ENCODE peak calls at places on chromosome 18, in seven cellular contexts. C, O, Y, L, T, D and Z are unnamed samples.

GRCh38 chr18:42425025-42425424 is 470.0 kb downstream of the PIK3C3 start:
- DNase-seq in D (no peak), L (no peak), C (no peak), O (no peak), T (no peak), Y (no peak), Z (no peak)

GRCh38 chr18:45167109-45167551 is 448.1 kb upstream of the SLC14A2 start:
- DNase-seq in C (no peak), O (no peak), L (no peak), Y (no peak), D (no peak), T (no peak), Z (no peak)

GRCh38 chr18:69817335-69817935 is 130.2 kb downstream of the CD226 start:
- DNase-seq in L (no peak), O (no peak), T (no peak), Y (no peak), D (peak), C (no peak), Z (no peak)

GRCh38 chr18:24270937-24271380 is 126.7 kb downstream of the OSBPL1A start:
- DNase-seq in Y (no peak), T (no peak), O (peak), L (no peak), D (peak), C (no peak), Z (no peak)

GRCh38 chr18:28963481-28963880 is 786.6 kb upstream of the CDH2 start:
- DNase-seq in T (no peak), L (no peak), O (no peak), C (no peak), D (no peak), Y (no peak), Z (no peak)

GRCh38 chr18:11035814-11036213 is 113.6 kb downstream of the PIEZO2 start:
- DNase-seq in O (no peak), Y (no peak), L (no peak), C (no peak), D (no peak), T (no peak), Z (no peak)

GRCh38 chr18:11366410-11366809 is 217.0 kb upstream of the PIEZO2 start:
- DNase-seq in T (no peak), O (no peak), D (no peak), L (no peak), Y (no peak), C (no peak), Z (no peak)

GRCh38 chr18:23822590-23823385 is 133.5 kb downstream of the LAMA3 start:
- DNase-seq in D (no peak), T (no peak), Y (no peak), C (no peak), O (no peak), L (no peak), Z (no peak)

GRCh38 chr18:9876867-9877654 is 8.7 kb upstream of the TXNDC2 start:
- DNase-seq in Y (no peak), L (no peak), T (no peak), O (no peak), D (peak), C (no peak), Z (peak)

GRCh38 chr18:62586148-62586774 is 63.4 kb downstream of the ZCCHC2 start:
- DNase-seq in D (peak), L (no peak), Y (peak), C (peak), O (peak), T (peak), Z (peak)

GRCh38 chr18:35695803-35696202 is 114.3 kb downstream of the GALNT1 start:
- DNase-seq in T (no peak), O (no peak), D (no peak), L (no peak), Y (peak), C (no peak), Z (peak)

GRCh38 chr18:10546557-10547300 is 20.9 kb downstream of the NAPG start:
- DNase-seq in T (no peak), C (no peak), L (no peak), D (no peak), O (no peak), Y (no peak), Z (no peak)

GRCh38 chr18:48220146-48220499 is 189.1 kb downstream of the ZBTB7C start:
- DNase-seq in T (no peak), D (no peak), C (no peak), L (no peak), Y (no peak), O (no peak), Z (no peak)

GRCh38 chr18:22088976-22089375 is 80.4 kb upstream of the GATA6 start:
- DNase-seq in C (no peak), Y (no peak), L (no peak), T (no peak), O (no peak), D (no peak), Z (peak)

GRCh38 chr18:58158459-58158858 is 114.4 kb downstream of the NEDD4L start:
- DNase-seq in T (no peak), Y (no peak), L (no peak), D (no peak), C (no peak), O (no peak), Z (no peak)

GRCh38 chr18:67243799-67244587 is 272.5 kb downstream of the DSEL start:
- DNase-seq in O (no peak), L (no peak), T (no peak), C (no peak), D (no peak), Y (no peak), Z (no peak)

GRCh38 chr18:13800505-13801259 is 23.3 kb upstream of the MC5R start:
- DNase-seq in O (peak), D (peak), Y (no peak), C (peak), T (no peak), L (no peak), Z (peak)

GRCh38 chr18:54323561-54323960 is 34.1 kb downstream of the STARD6 start:
- DNase-seq in C (no peak), O (no peak), D (no peak), Y (no peak), L (no peak), T (no peak), Z (no peak)

GRCh38 chr18:28854964-28855363 is 678.0 kb upstream of the CDH2 start:
- DNase-seq in T (no peak), C (no peak), L (no peak), D (no peak), O (no peak), Y (no peak), Z (no peak)

GRCh38 chr18:46424898-46425297 is 232.1 kb downstream of the LOXHD1 start:
- DNase-seq in C (no peak), T (no peak), O (no peak), D (no peak), L (no peak), Y (peak), Z (no peak)

GRCh38 chr18:72674710-72675109 is 130.6 kb upstream of the CBLN2 start:
- DNase-seq in L (no peak), D (no peak), Y (no peak), C (no peak), O (no peak), T (no peak), Z (no peak)

GRCh38 chr18:40676676-40677075 is 1278.4 kb upstream of the PIK3C3 start:
- DNase-seq in Y (no peak), C (no peak), O (no peak), L (no peak), D (peak), T (no peak), Z (no peak)

GRCh38 chr18:61939032-61939674 is 46.3 kb upstream of the RNF152 start:
- DNase-seq in D (no peak), O (no peak), T (no peak), L (no peak), C (no peak), Y (no peak), Z (no peak)

GRCh38 chr18:41703744-41704530 is 251.1 kb upstream of the PIK3C3 start:
- DNase-seq in C (no peak), O (no peak), L (no peak), T (no peak), D (no peak), Y (no peak), Z (no peak)

GRCh38 chr18:47397671-47398319 is 146.3 kb upstream of the SKOR2 start:
- DNase-seq in Y (no peak), O (no peak), T (no peak), D (no peak), C (no peak), L (no peak), Z (no peak)

GRCh38 chr18:26479686-26480079 is 68.7 kb downstream of the KCTD1 start:
- DNase-seq in L (no peak), Y (no peak), D (no peak), O (no peak), C (no peak), T (no peak), Z (no peak)